ENCODE peak calls at places on chromosomes 1 and 21, in ten cellular contexts. E, Q, K, A, I, N, R, P, U and M are unnamed samples.

GRCh38 chr1:74650561-74650960 is 23.0 kb downstream of the ERICH3 start:
- DNase-seq in E (no peak), Q (no peak), K (no peak), A (no peak), I (peak; percentile 41), N (no peak), R (no peak), P (no peak), U (no peak), M (no peak)

GRCh38 chr1:224696891-224697765 is 81.0 kb downstream of the CNIH3 start:
- DNase-seq in E (no peak), Q (no peak), K (no peak), A (no peak), I (peak; percentile 81), N (no peak), R (no peak), P (no peak), U (no peak), M (no peak)

GRCh38 chr21:39633043-39633442 is 20.3 kb downstream of the B3GALT5 start:
- DNase-seq in E (no peak), Q (no peak), K (no peak), A (no peak), I (peak; percentile 52), N (no peak), R (no peak), P (no peak), U (no peak), M (no peak)

GRCh38 chr1:152047607-152047953 is 10.8 kb upstream of the S100A11 start:
- DNase-seq in E (no peak), Q (no peak), K (peak; percentile 86), A (peak; percentile 84), I (peak; percentile 89), N (peak; percentile 92), R (no peak), P (no peak), U (no peak), M (no peak)

GRCh38 chr1:225651872-225652725 is 824 bp downstream of the ENAH start:
- DNase-seq in E (no peak), Q (no peak), K (no peak), A (peak; percentile 56), I (no peak), N (peak; percentile 36), R (peak; percentile 59), P (peak; percentile 46), U (no peak), M (peak; percentile 42)

GRCh38 chr1:25106352-25106751 is 126.0 kb downstream of the SYF2 start:
- DNase-seq in E (no peak), Q (no peak), K (no peak), A (no peak), I (no peak), N (no peak), R (peak; percentile 14), P (no peak), U (no peak), M (no peak)

GRCh38 chr1:70504821-70505193 is 93.7 kb downstream of the CTH start:
- DNase-seq in E (no peak), Q (no peak), K (peak; percentile 86), A (peak; percentile 70), I (peak; percentile 18), N (peak; percentile 52), R (no peak), P (no peak), U (no peak), M (no peak)

GRCh38 chr1:66294692-66295384 is 239.1 kb upstream of the SGIP1 start:
- DNase-seq in E (no peak), Q (peak; percentile 64), K (no peak), A (peak; percentile 61), I (peak; percentile 70), N (no peak), R (peak; percentile 53), P (no peak), U (no peak), M (no peak)

GRCh38 chr1:47940779-47941178 is 56.4 kb downstream of the TRABD2B start:
- DNase-seq in E (no peak), Q (no peak), K (no peak), A (no peak), I (no peak), N (no peak), R (no peak), P (no peak), U (no peak), M (no peak)

GRCh38 chr1:220879509-220880366 is 495 bp downstream of the HLX start:
- DNase-seq in E (no peak), Q (peak; percentile 46), K (no peak), A (peak; percentile 22), I (peak; percentile 51), N (no peak), R (peak; percentile 30), P (peak; percentile 54), U (peak; percentile 83), M (peak; percentile 79)

GRCh38 chr1:220877348-220878095 is 1.7 kb upstream of the HLX start:
- DNase-seq in E (no peak), Q (no peak), K (no peak), A (no peak), I (no peak), N (no peak), R (no peak), P (no peak), U (no peak), M (no peak)

GRCh38 chr1:220878223-220879081 is 791 bp upstream of the HLX start:
- DNase-seq in E (no peak), Q (no peak), K (peak; percentile 86), A (no peak), I (no peak), N (no peak), R (no peak), P (no peak), U (peak; percentile 69), M (peak; percentile 54)

GRCh38 chr1:220880367-220880680 is 1.1 kb downstream of the HLX start:
- DNase-seq in E (no peak), Q (no peak), K (no peak), A (no peak), I (no peak), N (no peak), R (no peak), P (no peak), U (no peak), M (peak; percentile 32)

GRCh38 chr1:220879090-220879508 is at the start of gene HLX:
- DNase-seq in E (peak; percentile 81), Q (peak; percentile 89), K (peak; percentile 99), A (peak; percentile 86), I (peak; percentile 92), N (peak; percentile 76), R (peak; percentile 80), P (peak; percentile 78), U (peak; percentile 94), M (peak; percentile 97)
- TF ChIP-seq POLR2A in E (peak; percentile 38), Q (no peak), K (peak; percentile 89), A (peak; percentile 49), I (peak; percentile 59), N (peak; percentile 35), R (peak; percentile 15), P (peak; percentile 43), U (peak; percentile 90), M (peak; percentile 83)

DNA sequence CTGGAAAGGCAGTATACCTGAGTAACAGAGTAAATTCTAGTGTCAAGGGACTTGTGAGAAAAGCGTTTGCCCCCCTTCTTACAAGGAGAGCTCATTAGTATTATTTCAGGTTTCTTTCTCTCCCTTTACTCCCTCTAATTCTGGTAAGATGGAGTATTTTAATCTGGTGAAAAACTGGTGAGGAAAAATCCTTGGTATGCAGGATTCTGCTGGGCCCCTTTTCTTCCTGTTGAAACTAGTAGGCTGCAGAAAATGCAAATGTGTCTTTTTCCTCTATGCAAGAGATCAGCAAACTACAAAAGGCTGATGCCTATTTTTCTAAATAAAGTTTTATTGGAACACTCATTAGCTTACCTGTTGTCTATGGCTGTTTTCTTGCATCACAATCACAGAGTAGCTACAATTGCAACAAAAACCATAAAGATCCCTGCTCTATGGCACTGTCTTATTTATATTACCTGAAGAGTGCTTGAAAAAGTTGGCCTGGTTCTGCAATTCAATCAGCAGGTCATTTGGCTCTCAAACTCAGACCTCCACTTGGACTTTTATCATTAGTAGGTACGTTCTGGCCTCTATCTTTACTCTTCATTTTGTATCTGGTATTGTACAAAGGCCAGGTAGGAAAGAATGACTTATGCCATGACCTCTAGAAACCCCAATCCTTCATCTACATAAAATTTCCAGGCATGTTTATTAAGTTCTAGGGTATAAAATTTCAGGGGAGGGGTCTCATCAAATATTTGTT is 109.6 kb downstream of the AKT3 start:
- DNase-seq in E (no peak), Q (no peak), K (no peak), A (no peak), I (peak; percentile 29), N (no peak), R (no peak), P (no peak), U (no peak), M (no peak)
- H3K4me3 ChIP-seq in E (no peak overlapping the region), Q (no peak overlapping the region), K (no peak overlapping the region), A (no peak overlapping the region), I (no peak overlapping the region), N (no peak overlapping the region), R (no peak overlapping the region), P (no peak overlapping the region), U (no peak overlapping the region), M (no peak overlapping the region)

DNA sequence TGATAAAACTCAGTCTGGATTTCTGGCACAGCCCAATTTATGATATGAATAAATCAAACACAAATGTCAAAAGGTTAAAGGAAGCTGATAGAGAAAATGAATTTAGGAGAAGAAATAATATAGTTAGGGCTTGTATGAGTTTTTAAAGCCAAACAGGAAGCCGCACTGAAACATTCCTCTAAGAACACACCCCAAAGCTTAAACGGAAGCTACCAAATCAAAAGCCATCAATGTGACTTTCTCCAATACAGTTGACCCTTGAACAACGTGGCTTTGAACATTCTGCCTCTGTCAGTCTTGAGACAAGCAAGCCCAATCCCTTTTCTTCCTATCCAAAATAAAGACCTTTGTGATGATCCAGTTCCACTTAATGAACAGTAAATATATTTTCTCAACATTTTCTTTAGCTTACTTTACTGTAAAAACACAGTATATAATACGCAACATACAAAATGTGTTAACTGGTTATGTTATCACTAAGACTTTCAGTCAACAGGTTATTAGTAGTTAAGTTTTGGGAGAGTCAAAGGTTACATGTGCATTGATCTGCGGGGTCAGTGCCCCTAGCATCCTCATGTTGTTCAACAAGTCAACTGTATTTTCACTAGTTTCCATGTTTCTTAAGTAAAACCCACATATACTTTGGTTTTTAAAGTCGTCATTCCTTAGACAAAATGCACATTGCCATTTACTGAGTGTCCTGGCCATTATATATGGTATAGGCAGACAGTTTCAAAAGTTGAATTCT is 11.2 kb downstream of the SERBP1 start:
- DNase-seq in E (no peak), Q (no peak), K (no peak), A (no peak), I (no peak), N (no peak), R (no peak), P (no peak), U (no peak), M (no peak)
- TF ChIP-seq POLR2A in E (no peak), Q (no peak), K (no peak), A (no peak), I (no peak), N (no peak), R (no peak), P (no peak), U (no peak), M (no peak)

DNA sequence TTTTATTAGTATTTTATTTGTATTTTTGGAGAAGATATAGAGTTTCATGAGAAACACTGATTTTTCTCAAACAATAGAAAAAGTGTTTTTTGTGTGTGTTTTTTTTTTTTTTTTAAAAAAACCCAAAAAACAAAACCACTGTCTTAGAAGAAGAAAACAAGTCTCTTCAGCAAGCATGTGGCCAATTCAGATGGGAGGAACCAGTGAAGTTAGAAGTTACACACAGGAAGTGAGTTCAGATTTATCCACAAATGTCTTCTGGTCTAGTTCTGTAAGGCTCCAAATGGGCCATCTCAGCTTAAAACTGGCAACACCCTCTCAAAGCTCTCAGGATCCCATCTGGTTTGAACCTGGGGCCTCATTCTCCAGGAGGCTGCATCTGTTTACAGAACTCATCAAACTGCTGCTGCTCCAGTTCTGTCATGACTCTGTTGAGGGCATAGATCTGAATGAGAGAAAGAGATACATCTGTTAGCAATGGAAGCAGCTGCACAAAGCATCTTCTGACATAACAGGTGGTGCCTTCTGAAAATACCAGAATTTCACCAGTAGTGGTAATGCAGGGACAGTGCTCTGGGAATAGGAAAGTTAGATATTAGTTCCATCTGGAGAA is 9.8 kb upstream of the ERMAP start:
- DNase-seq in E (no peak), Q (no peak), K (no peak), A (no peak), I (no peak), N (no peak), R (no peak), P (no peak), U (no peak), M (no peak)
- H3K4me3 ChIP-seq in E (no peak overlapping the region), Q (no peak overlapping the region), K (no peak overlapping the region), A (no peak overlapping the region), I (no peak overlapping the region), N (no peak overlapping the region), R (no peak overlapping the region), P (no peak overlapping the region), U (no peak overlapping the region), M (no peak overlapping the region)